ENCODE peak calls at places on chromosomes 5 and 9, in four cellular contexts. F, V, O and Y are unnamed samples.

GRCh38 chr5:97297063-97297715 is 114.1 kb upstream of the RIOK2 start:
- DNase-seq in V (no peak), O (no peak), F (no peak), Y (no peak)

GRCh38 chr9:125008599-125008998 is 67.7 kb upstream of the GOLGA1 start:
- DNase-seq in O (no peak), F (no peak), V (no peak), Y (no peak)

GRCh38 chr5:7663808-7664207 is 187.1 kb downstream of the CFAP90 start:
- DNase-seq in O (no peak), F (no peak), V (no peak), Y (no peak)

GRCh38 chr9:34125681-34126206 is 754 bp downstream of the DCAF12 start:
- DNase-seq in O (no peak), V (no peak), F (no peak), Y (no peak)

GRCh38 chr5:14256026-14256690 is 113.0 kb downstream of the TRIO start:
- DNase-seq in V (no peak), O (no peak), F (no peak), Y (no peak)

GRCh38 chr9:77433675-77434445 is 214.3 kb downstream of the GNA14 start:
- DNase-seq in F (no peak), V (peak; percentile 53), O (no peak), Y (peak; percentile 68)

GRCh38 chr5:138726848-138727247 is 26.4 kb upstream of the CTNNA1 start:
- DNase-seq in F (no peak), O (no peak), V (no peak), Y (no peak)

GRCh38 chr9:85212209-85212608 is 529.5 kb downstream of the AGTPBP1 start:
- DNase-seq in F (no peak), V (no peak), O (no peak), Y (no peak)

GRCh38 chr5:141338538-141339306 is at the start of gene PCDHGA2:
- DNase-seq in V (peak; percentile 36), O (no peak), F (no peak), Y (no peak)

GRCh38 chr9:127444283-127444920 is 6.8 kb downstream of the RPL12 start:
- DNase-seq in F (no peak), O (no peak), V (no peak), Y (no peak)

GRCh38 chr5:96743805-96744559 is 63.8 kb downstream of the ERAP1 start:
- DNase-seq in O (no peak), V (no peak), F (no peak), Y (no peak)

GRCh38 chr5:73104326-73104725 is 16.0 kb upstream of the TMEM171 start:
- DNase-seq in F (no peak), V (no peak), O (no peak), Y (no peak)

GRCh38 chr5:7218146-7218545 is 177.8 kb upstream of the ADCY2 start:
- DNase-seq in O (no peak), F (no peak), V (no peak), Y (no peak)

GRCh38 chr5:35478856-35479682 is 138.6 kb upstream of the SPEF2 start:
- DNase-seq in O (no peak), V (no peak), F (no peak), Y (no peak)

GRCh38 chr9:91162311-91162710 is 199.4 kb downstream of the AUH start:
- DNase-seq in O (no peak), F (no peak), V (no peak), Y (no peak)

GRCh38 chr9:12856608-12857007 is 81.8 kb downstream of the LURAP1L start:
- DNase-seq in V (no peak), O (no peak), F (no peak), Y (no peak)

GRCh38 chr5:149559712-149560111 is 8.5 kb upstream of the CSNK1A1 start:
- DNase-seq in F (no peak), O (no peak), V (no peak), Y (no peak)

GRCh38 chr5:33828611-33829286 is 63.0 kb downstream of the ADAMTS12 start:
- DNase-seq in V (no peak), F (no peak), O (no peak), Y (no peak)

GRCh38 chr5:163134061-163134460 is 303.3 kb upstream of the CCNG1 start:
- DNase-seq in F (no peak), V (no peak), O (no peak), Y (no peak)

GRCh38 chr5:133030343-133031005 is 4.1 kb upstream of the ZCCHC10 start:
- DNase-seq in V (no peak), O (no peak), F (no peak), Y (no peak)

GRCh38 chr5:133025804-133026663 is at the start of gene ZCCHC10:
- DNase-seq in F (peak; percentile 83), O (peak; percentile 44), V (peak; percentile 94), Y (peak; percentile 93)

GRCh38 chr5:133029321-133029720 is 3.0 kb upstream of the ZCCHC10 start:
- DNase-seq in F (no peak), V (no peak), O (no peak), Y (no peak)

DNA sequence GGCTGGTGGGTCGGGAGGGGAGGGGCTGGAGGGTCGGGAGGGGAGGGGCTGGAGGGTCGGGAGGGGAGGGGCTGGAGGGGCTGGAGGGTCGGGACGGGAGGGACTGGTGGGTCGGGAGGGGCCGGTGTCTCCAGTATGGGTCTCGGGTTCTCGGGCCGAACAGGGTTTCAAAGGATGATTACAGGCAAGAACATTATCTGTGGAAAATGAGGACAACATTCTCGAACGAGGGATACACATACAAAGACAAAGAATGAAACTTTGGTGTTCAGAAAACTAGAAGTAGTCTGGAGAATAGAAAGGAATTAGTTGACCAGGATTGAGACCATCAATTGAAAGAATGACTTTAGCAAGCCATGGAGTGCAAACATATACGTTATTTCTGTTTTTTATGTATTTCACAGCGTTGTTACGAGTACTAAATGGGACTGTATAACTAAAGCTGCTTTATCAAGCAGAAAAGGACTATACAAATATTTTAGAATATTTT is 360 bp upstream of the ZCCHC10 start:
- DNase-seq in V (no peak), F (no peak), O (no peak), Y (no peak)
- H3K27ac ChIP-seq in V (peak overlapping the region; percentile 68), F (peak overlapping the region; percentile 27), O (peak overlapping the region; percentile 94), Y (peak overlapping the region; percentile 94)

GRCh38 chr5:59713488-59713844 is 180.1 kb downstream of the PDE4D start:
- DNase-seq in O (no peak), V (no peak), F (no peak), Y (no peak)

GRCh38 chr5:59712836-59713487 is 180.6 kb downstream of the PDE4D start:
- DNase-seq in F (no peak), V (no peak), O (no peak), Y (no peak)

GRCh38 chr5:59709833-59710232 is 183.7 kb downstream of the PDE4D start:
- DNase-seq in V (peak; percentile 19), O (no peak), F (no peak), Y (no peak)

GRCh38 chr5:59711316-59711715 is 182.2 kb downstream of the PDE4D start:
- DNase-seq in V (no peak), F (no peak), O (no peak), Y (no peak)

GRCh38 chr5:59709346-59709821 is 184.1 kb downstream of the PDE4D start:
- DNase-seq in V (no peak), O (no peak), F (no peak), Y (no peak)
- H3K4me1 ChIP-seq in V (peaks cover 7% of the 10 kb centered on the region), O (peaks cover 6% of the 10 kb centered on the region), F (no peaks in the 10 kb centered on the region), Y (no peaks in the 10 kb centered on the region)

GRCh38 chr9:19641046-19641445 is 147.8 kb downstream of the SLC24A2 start:
- DNase-seq in O (no peak), V (no peak), F (no peak), Y (no peak)
- TF ChIP-seq CTCF in O (no peak), V (no peak), F (no peak), Y (no peak)

GRCh38 chr9:23587903-23588302 is 238.1 kb downstream of the ELAVL2 start:
- DNase-seq in O (no peak), V (no peak), F (no peak), Y (no peak)
- H3K27ac ChIP-seq in O (no peak overlapping the region), V (no peak overlapping the region), F (no peak overlapping the region), Y (peak overlapping the region; percentile 7)

DNA sequence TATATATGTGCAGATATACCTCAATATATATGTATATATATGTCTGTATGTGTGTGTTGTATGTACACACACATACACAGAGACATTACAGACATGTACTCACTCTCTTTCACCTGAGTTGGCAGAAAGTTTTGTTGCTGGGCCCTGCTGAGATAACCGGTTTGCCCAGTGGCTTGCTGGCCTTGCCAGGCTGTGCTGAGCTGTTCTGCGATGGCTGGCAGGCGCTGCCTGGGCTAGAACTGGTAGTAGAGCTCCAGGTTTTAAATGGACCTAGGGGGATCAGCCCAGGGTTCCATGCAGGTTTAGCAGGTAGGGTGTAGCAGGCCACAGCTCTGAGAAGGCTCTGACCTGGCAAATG is 394.3 kb downstream of the GADD45G start:
- DNase-seq in V (no peak), F (no peak), O (no peak), Y (no peak)
- H3K4me1 ChIP-seq in V (peaks cover 55% of the 10 kb centered on the region), F (peaks cover 18% of the 10 kb centered on the region), O (peaks cover 46% of the 10 kb centered on the region), Y (peaks cover 56% of the 10 kb centered on the region)

GRCh38 chr5:146475906-146476305 is 28.8 kb downstream of the TCERG1 start:
- DNase-seq in F (no peak), V (no peak), O (no peak), Y (no peak)

GRCh38 chr5:146474040-146474439 is 26.9 kb downstream of the TCERG1 start:
- DNase-seq in V (no peak), O (no peak), F (no peak), Y (no peak)

GRCh38 chr5:146475190-146475801 is 28.2 kb downstream of the TCERG1 start:
- DNase-seq in V (no peak), F (no peak), O (no peak), Y (no peak)
- TF ChIP-seq CTCF in V (no peak), F (peak; percentile 19), O (no peak), Y (no peak)